ENCODE peak calls at places on chromosome 16, in ten cellular contexts. L is activated naive CD4-positive, alpha-beta T cell; S is hypothalamus; O is heart right ventricle; K is activated CD4-positive, alpha-beta T cell treated with anti-CD3 and anti-CD28 coated beads, Interleukin-2, amount 50 U/mL, for 24 hours; F is stimulated activated CD8-positive, alpha-beta memory T cell treated with anti-CD3 and anti-CD28 coated beads, Interleukin-2, amount 100 ng/mL, for 48 hours; Y is hippocampal formation; E is progenitor cell of endocrine pancreas; P is NCI-H146; A is GM04504. M is an unnamed sample.

GRCh38 chr16:2282866-2283555 is 15.1 kb upstream of the RNPS1 start:
- DNase-seq in O (no peak), Y (no peak), A (no peak), P (no peak), K (no peak), L (no peak), S (no peak), F (no peak), E (no peak), M (no peak)

GRCh38 chr16:84756830-84757229 is 57.0 kb downstream of the USP10 start:
- DNase-seq in A (no peak), E (no peak), Y (no peak), O (no peak), L (no peak), S (no peak), K (no peak), P (no peak), F (no peak), M (no peak)

GRCh38 chr16:83420206-83420760 is 387.5 kb upstream of the HSBP1 start:
- DNase-seq in L (no peak), K (no peak), S (no peak), F (no peak), E (no peak), Y (no peak), P (no peak), O (no peak), A (no peak), M (peak; percentile 63)

GRCh38 chr16:75333770-75334169 is 82.3 kb upstream of the BCAR1 start:
- DNase-seq in P (no peak), S (no peak), F (no peak), Y (no peak), K (no peak), L (no peak), A (no peak), O (no peak), E (no peak), M (no peak)

GRCh38 chr16:4316732-4317461 is 1.0 kb downstream of the GLIS2 start:
- DNase-seq in L (no peak), F (no peak), S (peak; percentile 42), A (no peak), O (peak; percentile 74), K (no peak), Y (peak; percentile 50), P (peak; percentile 96), E (no peak), M (peak; percentile 79)

GRCh38 chr16:31535737-31536136 is 8.0 kb downstream of the AHSP start:
- DNase-seq in A (no peak), Y (no peak), P (no peak), F (no peak), O (no peak), K (no peak), S (no peak), L (no peak), E (no peak), M (no peak)

GRCh38 chr16:46687486-46687885 is 1.5 kb downstream of the VPS35 start:
- DNase-seq in K (no peak), O (no peak), Y (no peak), E (no peak), F (no peak), A (no peak), S (no peak), P (no peak), L (no peak), M (no peak)

GRCh38 chr16:12295395-12295794 is 318.9 kb downstream of the SNX29 start:
- DNase-seq in F (no peak), Y (no peak), E (no peak), L (no peak), S (no peak), O (no peak), A (no peak), P (no peak), K (no peak), M (peak; percentile 14)

GRCh38 chr16:87963400-87963799 is 12.2 kb downstream of the BANP start:
- DNase-seq in F (peak; percentile 46), Y (no peak), P (no peak), S (no peak), A (peak; percentile 74), K (no peak), O (no peak), E (no peak), L (no peak), M (peak; percentile 89)

GRCh38 chr16:84836234-84836647 is 16.5 kb downstream of the CRISPLD2 start:
- DNase-seq in S (peak; percentile 6), K (no peak), P (no peak), L (no peak), O (peak; percentile 77), E (peak; percentile 38), A (peak; percentile 100), F (no peak), Y (no peak), M (peak; percentile 100)

M was measured in fibroblast of the aortic adventitia.